ENCODE peak calls at places on chromosomes 2 and 18, in five cellular contexts. S is sigmoid colon, C is psoas muscle, U is dorsolateral prefrontal cortex, W is uterus. H is an unnamed sample.

GRCh38 chr18:23822590-23823385 is 133.5 kb downstream of the LAMA3 start:
- DNase-seq in W (no peak), C (no peak), S (no peak), U (no peak), H (no peak)

GRCh38 chr2:157989227-157989626 is 112.4 kb upstream of the UPP2 start:
- DNase-seq in S (no peak), U (no peak), W (no peak), C (no peak), H (no peak)

GRCh38 chr2:152418688-152419087 is 83.7 kb downstream of the FMNL2 start:
- DNase-seq in C (no peak), U (peak), S (no peak), W (no peak), H (no peak)

GRCh38 chr2:174117951-174118930 is 130.1 kb downstream of the OLA1 start:
- DNase-seq in C (no peak), U (no peak), S (no peak), W (no peak), H (no peak)

GRCh38 chr2:235230809-235231601 is 262.8 kb upstream of the AGAP1 start:
- DNase-seq in C (no peak), S (no peak), W (no peak), U (no peak), H (no peak)

GRCh38 chr2:102052367-102052764 is 60.6 kb downstream of the IL1R2 start:
- DNase-seq in C (peak), U (no peak), S (no peak), W (no peak), H (no peak)

GRCh38 chr18:74512321-74513053 is 16.3 kb downstream of the CNDP2 start:
- DNase-seq in C (no peak), S (peak), W (no peak), U (peak), H (no peak)

GRCh38 chr2:215914067-215914776 is 99.1 kb downstream of the MREG start:
- DNase-seq in S (no peak), C (no peak), U (no peak), W (no peak), H (no peak)

DNA sequence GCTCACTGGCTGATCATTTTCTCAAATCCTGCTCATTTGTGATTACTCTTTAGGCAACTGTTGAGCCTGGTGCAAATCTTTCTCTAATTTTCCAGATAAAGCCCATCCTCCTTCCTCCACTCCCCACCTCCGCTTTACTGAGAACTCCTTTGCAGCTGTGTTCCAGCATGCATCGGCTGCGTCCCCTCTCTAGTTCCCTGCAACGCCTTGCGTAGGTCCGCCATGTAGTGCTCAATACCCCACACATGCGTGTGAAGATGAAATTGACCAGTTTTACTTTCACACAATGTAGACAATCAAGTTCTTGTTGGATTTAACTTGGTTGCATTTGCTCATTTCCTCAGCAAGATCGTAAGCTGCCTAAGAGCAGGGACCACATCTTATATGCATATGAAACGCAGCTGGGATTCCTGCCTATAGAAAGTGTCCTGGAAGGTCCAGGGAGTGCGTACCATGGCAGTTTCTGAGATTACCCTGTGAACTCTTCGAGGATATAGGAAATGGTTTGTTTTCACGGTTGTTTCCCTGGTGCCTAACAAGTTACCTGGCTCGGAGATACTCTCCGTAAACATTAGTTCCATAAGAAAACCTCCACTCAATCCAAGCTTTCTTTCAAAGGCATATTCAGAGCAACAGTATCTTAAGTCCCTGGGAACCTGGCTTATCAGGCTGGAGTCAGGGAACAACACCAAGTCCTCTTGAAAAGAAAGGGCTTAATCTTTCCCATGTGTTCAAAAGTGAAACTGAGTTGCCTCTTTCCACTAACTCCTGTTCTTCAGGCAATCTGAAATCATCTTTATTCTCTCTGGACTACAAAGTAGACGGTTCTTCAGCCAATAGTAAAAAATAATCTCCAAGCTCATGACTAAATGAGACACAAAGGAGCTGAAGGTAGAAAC is 766.3 kb upstream of the ID2 start:
- DNase-seq in C (no peak), U (no peak), S (no peak), W (no peak), H (no peak)
- H3K4me3 ChIP-seq in C (no peak), U (no peak), S (no peak), W (no peak), H (no peak)

GRCh38 chr2:33598472-33599174 is 476 bp downstream of the FAM98A start:
- DNase-seq in W (peak), U (peak), C (peak), S (no peak), H (no peak)

GRCh38 chr2:33599175-33599942 is at the start of gene FAM98A:
- DNase-seq in C (peak), W (peak), S (peak), U (peak), H (peak)

GRCh38 chr2:33599943-33600192 is 769 bp upstream of the FAM98A start:
- DNase-seq in U (no peak), C (no peak), W (no peak), S (no peak), H (no peak)

GRCh38 chr2:33595385-33595784 is 3.7 kb downstream of the FAM98A start:
- DNase-seq in C (no peak), S (no peak), W (no peak), U (no peak), H (no peak)

GRCh38 chr2:33597026-33597425 is 2.1 kb downstream of the FAM98A start:
- DNase-seq in C (no peak), S (no peak), W (no peak), U (no peak), H (no peak)
- H3K4me3 ChIP-seq in C (peak), S (no peak), W (no peak), U (peak), H (no peak)

GRCh38 chr2:42169869-42170465 is 814 bp downstream of the EML4 start:
- DNase-seq in W (no peak), C (no peak), S (no peak), U (no peak), H (no peak)

GRCh38 chr2:42170619-42171395 is 1.7 kb downstream of the EML4 start:
- DNase-seq in S (no peak), U (no peak), W (no peak), C (no peak), H (no peak)

GRCh38 chr2:42167458-42167857 is 1.7 kb upstream of the EML4 start:
- DNase-seq in C (no peak), W (no peak), S (no peak), U (no peak), H (no peak)

GRCh38 chr2:42169100-42169868 is at the start of gene EML4:
- DNase-seq in C (peak), W (peak), U (peak), S (peak), H (peak)

DNA sequence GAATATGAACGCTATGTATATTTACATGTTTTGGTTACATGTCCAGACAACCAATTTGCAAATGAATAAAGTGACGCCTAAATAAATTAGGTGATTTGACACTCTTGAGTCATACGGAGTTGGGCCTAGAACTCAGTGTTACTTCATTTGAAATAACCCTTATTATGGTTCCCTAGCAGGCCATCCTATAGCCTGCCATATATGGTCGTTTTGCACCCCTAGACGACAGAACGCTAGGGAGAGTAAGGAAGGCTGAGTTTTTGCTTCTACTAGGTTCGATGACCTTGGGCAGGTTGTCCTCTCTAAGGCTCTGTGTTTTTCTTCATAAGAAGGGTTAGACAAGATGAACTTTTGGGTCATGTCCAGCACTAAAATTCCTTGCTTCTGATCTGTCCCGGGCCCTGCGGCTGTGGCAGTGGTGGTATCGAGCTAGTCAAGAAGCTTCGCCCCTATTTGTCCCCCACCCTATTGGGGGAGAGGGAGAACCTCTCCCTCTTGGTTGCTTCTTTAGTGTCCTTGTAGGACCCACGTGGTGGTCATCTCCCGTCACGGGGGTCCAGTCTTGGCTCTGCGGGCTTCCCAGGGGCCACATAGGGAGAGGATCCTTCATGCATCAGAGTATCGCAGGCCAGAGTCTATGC is 574 bp upstream of the EML4 start:
- DNase-seq in W (no peak), U (no peak), S (no peak), C (no peak), H (no peak)
- H3K4me3 ChIP-seq in W (peak), U (peak), S (no peak), C (peak), H (no peak)

DNA sequence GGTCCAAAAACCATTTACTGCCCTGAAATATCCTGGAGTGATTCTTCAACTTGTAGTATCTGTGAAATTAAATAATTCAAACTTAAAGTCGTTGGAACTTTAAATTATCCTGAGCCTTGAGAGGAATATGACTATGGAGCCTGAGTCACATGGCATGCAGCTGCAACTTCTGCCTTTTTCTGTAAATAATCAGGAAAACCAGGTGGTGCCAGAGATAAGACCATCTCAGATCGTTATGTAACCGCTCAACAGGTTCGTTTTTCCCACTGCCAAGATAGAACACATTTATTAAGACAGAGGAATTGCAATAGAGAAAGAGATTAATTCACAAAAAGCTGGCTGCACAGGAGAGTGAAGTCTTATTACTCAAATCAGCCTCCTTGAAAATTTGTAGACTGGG is 876.5 kb downstream of the SUCLG1 start:
- DNase-seq in S (no peak), C (no peak), W (no peak), U (no peak), H (no peak)
- H3K4me3 ChIP-seq in S (no peak), C (no peak), W (no peak), U (no peak), H (no peak)